ENCODE peak calls at places on chromosomes 12 and 14, in four cellular contexts. W is Panc1; A is stimulated activated CD4-positive, alpha-beta T cell treated with anti-CD3 and anti-CD28 coated beads, Interleukin-4, amount 100 ng/mL, for 48 hours; V is stimulated activated CD8-positive, alpha-beta memory T cell treated with anti-CD3 and anti-CD28 coated beads, Interleukin-4, amount 100 ng/mL, for 1 hour. Y is an unnamed sample.

GRCh38 chr12:26853303-26854027 is 20.5 kb upstream of the ITPR2 start:
- DNase-seq in V (peak; percentile 26), W (no peak), A (peak; percentile 47), Y (no peak)

GRCh38 chr14:75454963-75455546 is 27.2 kb downstream of the JDP2 start:
- DNase-seq in V (no peak), A (no peak), W (no peak), Y (no peak)

GRCh38 chr12:8905546-8905945 is 8.8 kb upstream of the PHC1 start:
- DNase-seq in V (no peak), W (no peak), A (no peak), Y (no peak)

GRCh38 chr12:79897617-79898016 is 37.3 kb downstream of the PPP1R12A start:
- DNase-seq in W (no peak), V (no peak), A (no peak), Y (no peak)

GRCh38 chr14:68704736-68705720 is 87.8 kb downstream of the ZFP36L1 start:
- DNase-seq in V (no peak), A (no peak), W (no peak), Y (no peak)

GRCh38 chr12:57614178-57614947 is 3.1 kb downstream of the ARHGEF25 start:
- DNase-seq in V (no peak), A (no peak), W (no peak), Y (no peak)

GRCh38 chr12:22850185-22850584 is 225.2 kb downstream of the ETNK1 start:
- DNase-seq in V (no peak), A (no peak), W (no peak), Y (no peak)

GRCh38 chr12:29980304-29980703 is 196.6 kb upstream of the TMTC1 start:
- DNase-seq in V (no peak), W (no peak), A (no peak), Y (no peak)

GRCh38 chr12:74945771-74946198 is 263.9 kb downstream of the KCNC2 start:
- DNase-seq in V (no peak), W (no peak), A (no peak), Y (no peak)

GRCh38 chr12:67803450-67804034 is 155.0 kb downstream of the DYRK2 start:
- DNase-seq in W (no peak), A (no peak), V (no peak), Y (no peak)

GRCh38 chr14:105899071-105899641 is 372.8 kb downstream of the TMEM121 start:
- DNase-seq in W (no peak), V (no peak), A (no peak), Y (no peak)

Y was measured in thoracic aorta.